ENCODE peak calls at places on chromosomes 16 and 17, in five cellular contexts. Y is IMR-90, B is brain microvascular endothelial cell, L is ovary, O is right atrium auricular region. A is an unnamed sample.
A peak's percentile ranks its signal among the peaks of the same experiment; 100 is the strongest.

GRCh38 chr17:38538906-38539305 is 66.8 kb downstream of the SRCIN1 start:
- DNase-seq in Y (no peak), B (no peak), L (no peak), O (no peak), A (no peak)

GRCh38 chr17:61389670-61390478 is 9.8 kb upstream of the TBX2 start:
- DNase-seq in Y (peak; percentile 41), B (no peak), L (no peak), O (no peak), A (no peak)

GRCh38 chr16:67842509-67843342 is 606 bp downstream of the THAP11 start:
- DNase-seq in Y (peak; percentile 46), B (peak; percentile 41), L (peak; percentile 50), O (no peak), A (peak; percentile 47)

GRCh38 chr17:9402590-9403199 is 172.9 kb downstream of the STX8 start:
- DNase-seq in Y (peak; percentile 23), B (peak; percentile 25), L (no peak), O (no peak), A (no peak)

GRCh38 chr16:54936086-54936978 is 5.7 kb downstream of the IRX5 start:
- DNase-seq in Y (no peak), B (no peak), L (no peak), O (no peak), A (peak; percentile 63)

GRCh38 chr16:74865922-74866598 is 91.4 kb upstream of the FA2H start:
- DNase-seq in Y (no peak), B (no peak), L (no peak), O (no peak), A (peak; percentile 25)

GRCh38 chr17:32444301-32445074 is at the start of gene PSMD11:
- DNase-seq in Y (peak; percentile 95), B (peak; percentile 95), L (peak; percentile 98), O (peak; percentile 94), A (peak; percentile 99)

GRCh38 chr17:75624021-75624420 is 9.2 kb upstream of the SMIM5 start:
- DNase-seq in Y (no peak), B (no peak), L (no peak), O (no peak), A (no peak)

GRCh38 chr17:81090361-81091133 is 55.6 kb downstream of the BAIAP2 start:
- DNase-seq in Y (no peak), B (no peak), L (no peak), O (peak; percentile 68), A (peak; percentile 39)

GRCh38 chr16:13510425-13511151 is 409.4 kb upstream of the ERCC4 start:
- DNase-seq in Y (no peak), B (no peak), L (no peak), O (no peak), A (no peak)

GRCh38 chr17:28357061-28357900 is at the start of gene POLDIP2:
- DNase-seq in Y (peak; percentile 92), B (peak; percentile 91), L (peak; percentile 94), O (peak; percentile 96), A (peak; percentile 99)

GRCh38 chr16:2845116-2845515 is 12.9 kb downstream of the PRSS22 start:
- DNase-seq in Y (no peak), B (no peak), L (no peak), O (no peak), A (no peak)

GRCh38 chr16:67349172-67349571 is 22.6 kb downstream of the LRRC36 start:
- DNase-seq in Y (peak; percentile 44), B (no peak), L (no peak), O (no peak), A (no peak)

GRCh38 chr17:45020354-45021138 is 30.9 kb downstream of the DCAKD start:
- DNase-seq in Y (peak; percentile 22), B (peak; percentile 15), L (peak; percentile 46), O (no peak), A (peak; percentile 42)

GRCh38 chr17:79974786-79975497 is 60.7 kb downstream of the TBC1D16 start:
- DNase-seq in Y (no peak), B (no peak), L (no peak), O (no peak), A (no peak)

GRCh38 chr16:554640-555413 is 5.4 kb upstream of the PRR35 start:
- DNase-seq in Y (peak; percentile 52), B (no peak), L (no peak), O (no peak), A (peak; percentile 84)

GRCh38 chr17:34673516-34673915 is 94.1 kb downstream of the TMEM132E start:
- DNase-seq in Y (no peak), B (no peak), L (no peak), O (peak; percentile 21), A (no peak)

GRCh38 chr17:57551321-57552079 is 193.6 kb downstream of the CCDC182 start:
- DNase-seq in Y (no peak), B (no peak), L (no peak), O (no peak), A (no peak)

GRCh38 chr16:11162571-11163268 is 93.3 kb downstream of the SOCS1 start:
- DNase-seq in Y (no peak), B (no peak), L (no peak), O (no peak), A (no peak)

GRCh38 chr17:978110-979093 is 1.2 kb downstream of the NXN start:
- DNase-seq in Y (peak; percentile 61), B (no peak), L (peak; percentile 40), O (no peak), A (peak; percentile 74)

GRCh38 chr17:19292377-19292711 is 55.2 kb downstream of the EPN2 start:
- DNase-seq in Y (no peak), B (no peak), L (no peak), O (no peak), A (no peak)

GRCh38 chr17:40312893-40313659 is 4.1 kb downstream of the RARA start:
- DNase-seq in Y (no peak), B (no peak), L (peak; percentile 14), O (no peak), A (no peak)

GRCh38 chr17:43608313-43608712 is 53.4 kb downstream of the MEOX1 start:
- DNase-seq in Y (peak; percentile 70), B (peak; percentile 29), L (no peak), O (no peak), A (no peak)

GRCh38 chr17:63961355-63962207 is 11.1 kb downstream of the SCN4A start:
- DNase-seq in Y (peak; percentile 53), B (peak; percentile 63), L (peak; percentile 66), O (peak; percentile 82), A (peak; percentile 30)

GRCh38 chr16:72244853-72245252 is 72.9 kb upstream of the PMFBP1 start:
- DNase-seq in Y (no peak), B (no peak), L (no peak), O (no peak), A (no peak)

GRCh38 chr16:89322381-89323119 is 105.0 kb downstream of the ZNF778 start:
- DNase-seq in Y (peak; percentile 82), B (no peak), L (peak; percentile 67), O (no peak), A (peak; percentile 83)

GRCh38 chr17:16107165-16107770 is 107.6 kb downstream of the TTC19 start:
- DNase-seq in Y (no peak), B (no peak), L (no peak), O (no peak), A (no peak)

GRCh38 chr17:19448341-19449268 is 37.6 kb downstream of the RNF112 start:
- DNase-seq in Y (peak; percentile 99), B (peak; percentile 92), L (peak; percentile 69), O (peak; percentile 64), A (peak; percentile 94)

GRCh38 chr17:19331134-19331533 is 31.4 kb downstream of the B9D1 start:
- DNase-seq in Y (peak; percentile 92), B (peak; percentile 84), L (no peak), O (no peak), A (peak; percentile 92)

DNA sequence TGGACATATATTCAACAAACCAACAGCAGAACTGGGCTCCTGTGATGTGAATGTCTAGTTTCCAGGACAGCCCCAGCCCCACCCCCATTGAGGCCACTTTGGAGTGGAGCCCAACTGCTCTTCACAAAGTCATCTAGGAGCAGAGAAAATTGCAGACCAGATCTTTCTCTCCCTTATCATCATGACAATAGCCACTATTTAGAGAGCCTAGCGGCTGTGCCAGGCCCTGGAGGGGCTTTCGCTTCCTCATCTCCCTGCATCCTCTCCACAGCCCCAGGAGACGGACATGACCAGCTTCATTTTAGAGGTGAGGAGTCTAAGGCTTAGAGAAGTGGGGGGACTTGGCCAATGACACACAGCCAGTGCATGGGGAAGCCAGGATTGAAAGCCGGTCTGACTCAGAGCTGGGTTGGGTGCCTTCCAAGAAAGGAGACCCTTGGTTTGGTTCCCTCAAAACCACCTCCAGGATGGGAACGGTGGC is 1.4 kb downstream of the PRSS8 start:
- DNase-seq in Y (peak; percentile 24), B (no peak), L (no peak), O (no peak), A (no peak)
- H3K4me3 ChIP-seq in Y (no peak overlapping the region), B (no peak overlapping the region), L (no peak overlapping the region), O (no peak overlapping the region), A (no peak overlapping the region)

DNA sequence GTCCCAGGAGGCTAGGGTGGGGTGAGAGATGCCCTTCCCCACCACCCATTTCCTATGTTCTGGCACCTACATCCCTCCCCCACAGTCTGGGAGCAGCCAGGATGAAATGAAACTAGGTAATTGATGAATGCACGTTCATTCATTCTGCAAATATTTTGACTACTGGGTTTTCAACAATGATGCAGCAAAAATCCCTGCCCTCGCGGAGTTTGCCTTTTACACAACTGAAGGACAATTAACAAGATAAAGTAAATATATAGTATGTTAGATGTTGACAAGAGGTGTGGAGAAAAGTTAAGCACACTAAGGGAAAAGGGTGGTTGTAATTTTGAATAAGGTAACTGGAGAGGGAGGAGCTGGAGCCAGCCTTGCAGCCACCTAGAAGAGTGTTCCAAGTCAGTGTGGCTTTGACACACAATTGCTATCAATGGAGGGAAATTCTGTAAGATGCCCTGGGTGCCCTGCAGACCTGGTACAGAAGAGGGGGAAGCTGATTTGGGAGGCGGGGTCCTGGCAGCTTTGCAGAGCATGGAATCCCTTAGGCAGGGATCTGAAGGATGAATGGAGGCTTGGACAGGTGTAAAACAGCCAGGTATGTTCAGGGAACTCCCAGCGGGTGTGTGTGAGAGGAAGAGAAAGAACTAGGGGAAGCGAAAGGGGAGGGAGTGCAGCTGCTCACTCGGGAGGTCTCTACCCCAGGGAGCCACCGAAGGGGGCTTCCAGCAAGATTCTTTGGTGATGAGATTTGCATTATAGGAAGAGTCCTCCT is 2.5 kb downstream of the TMEM92 start:
- DNase-seq in Y (no peak), B (no peak), L (no peak), O (no peak), A (no peak)
- H3K4me3 ChIP-seq in Y (no peak overlapping the region), B (no peak overlapping the region), L (no peak overlapping the region), O (no peak overlapping the region), A (no peak overlapping the region)

DNA sequence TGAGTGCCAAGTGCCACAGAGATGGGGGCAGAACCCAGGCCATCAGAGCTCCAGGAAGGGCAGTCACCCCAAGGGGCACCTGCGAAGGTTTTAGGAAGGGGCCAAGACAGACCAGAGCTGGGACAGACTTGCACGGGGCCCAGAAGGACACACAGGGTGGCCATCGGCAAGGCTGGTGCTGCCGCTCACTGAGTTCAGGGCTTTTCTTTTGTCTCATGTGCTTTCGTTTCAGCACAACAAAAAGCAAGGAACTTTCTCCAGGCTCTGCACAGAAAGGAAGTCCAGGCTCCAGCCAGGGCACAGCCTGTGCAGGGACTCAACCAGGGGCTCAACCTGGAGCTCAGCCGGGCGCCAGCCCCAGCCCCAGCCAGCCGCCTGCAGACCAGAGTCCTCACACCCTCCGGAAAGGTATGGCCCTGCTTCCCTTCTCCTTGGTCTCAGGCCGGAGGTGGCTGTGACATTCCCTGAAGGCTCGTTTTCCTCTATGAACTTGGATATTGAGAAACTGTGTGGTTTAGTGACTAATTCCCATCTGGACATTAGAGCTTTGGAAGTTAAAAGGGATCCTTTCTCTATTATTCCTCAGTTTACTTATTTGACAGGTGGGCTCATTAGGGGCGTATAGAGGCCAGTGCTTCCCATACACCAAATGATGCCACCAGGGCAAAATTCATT is 37.9 kb downstream of the ELAC2 start:
- DNase-seq in Y (peak; percentile 48), B (no peak), L (no peak), O (no peak), A (peak; percentile 51)
- H3K4me3 ChIP-seq in Y (no peak overlapping the region), B (no peak overlapping the region), L (no peak overlapping the region), O (no peak overlapping the region), A (no peak overlapping the region)

GRCh38 chr16:8380311-8380710 is 210.0 kb downstream of the TMEM114 start:
- DNase-seq in Y (no peak), B (no peak), L (no peak), O (no peak), A (no peak)
- H3K4me3 ChIP-seq in Y (no peak overlapping the region), B (no peak overlapping the region), L (no peak overlapping the region), O (no peak overlapping the region), A (no peak overlapping the region)

A was measured in foreskin fibroblast.